ENCODE peak calls at places on chromosomes 5 and 9, in five cellular contexts. R, B, E, U and J are unnamed samples.

GRCh38 chr5:79619849-79620248 is 7.6 kb downstream of the TENT2 start:
- DNase-seq in R (no peak), B (no peak), E (no peak), U (no peak), J (no peak)

GRCh38 chr9:127835930-127836586 is 18.4 kb downstream of the ENG start:
- DNase-seq in R (no peak), B (no peak), E (peak; percentile 71), U (no peak), J (no peak)

GRCh38 chr9:123953601-123954011 is 23.7 kb upstream of the DENND1A start:
- DNase-seq in R (no peak), B (no peak), E (no peak), U (no peak), J (no peak)

GRCh38 chr5:76737131-76737556 is 21.2 kb downstream of the F2R start:
- DNase-seq in R (no peak), B (no peak), E (no peak), U (no peak), J (no peak)

GRCh38 chr5:158174918-158175663 is 316.1 kb upstream of the CLINT1 start:
- DNase-seq in R (peak; percentile 23), B (peak; percentile 23), E (peak; percentile 88), U (peak; percentile 83), J (peak; percentile 65)

GRCh38 chr9:7636297-7636696 is 163.3 kb downstream of the DMAC1 start:
- DNase-seq in R (no peak), B (no peak), E (no peak), U (no peak), J (no peak)

GRCh38 chr5:59126665-59127354 is 543.9 kb downstream of the RAB3C start:
- DNase-seq in R (no peak), B (no peak), E (no peak), U (no peak), J (no peak)

GRCh38 chr5:133831506-133832224 is 136.8 kb downstream of the C5orf15 start:
- DNase-seq in R (no peak), B (peak; percentile 41), E (no peak), U (no peak), J (no peak)

GRCh38 chr5:68499952-68500351 is 284.4 kb downstream of the PIK3R1 start:
- DNase-seq in R (no peak), B (no peak), E (no peak), U (no peak), J (no peak)

GRCh38 chr5:103674321-103674720 is 111.7 kb upstream of the NUDT12 start:
- DNase-seq in R (no peak), B (no peak), E (no peak), U (no peak), J (no peak)

GRCh38 chr9:131873361-131873760 is 133.5 kb upstream of the RAPGEF1 start:
- DNase-seq in R (no peak), B (no peak), E (no peak), U (no peak), J (no peak)

GRCh38 chr5:116438979-116439554 is 135.6 kb downstream of the SEMA6A start:
- DNase-seq in R (no peak), B (no peak), E (no peak), U (no peak), J (no peak)

GRCh38 chr9:34989946-34990635 is 546 bp downstream of the DNAJB5 start:
- DNase-seq in R (peak; percentile 61), B (no peak), E (no peak), U (peak; percentile 81), J (no peak)

GRCh38 chr9:34992376-34992951 is 2.9 kb downstream of the DNAJB5 start:
- DNase-seq in R (peak; percentile 91), B (peak; percentile 69), E (peak; percentile 36), U (no peak), J (no peak)

GRCh38 chr9:34989056-34989945 is at the start of gene DNAJB5:
- DNase-seq in R (peak; percentile 98), B (peak; percentile 99), E (peak; percentile 97), U (peak; percentile 99), J (peak; percentile 98)

GRCh38 chr9:34991833-34992375 is 2.4 kb downstream of the DNAJB5 start:
- DNase-seq in R (no peak), B (no peak), E (no peak), U (no peak), J (no peak)

DNA sequence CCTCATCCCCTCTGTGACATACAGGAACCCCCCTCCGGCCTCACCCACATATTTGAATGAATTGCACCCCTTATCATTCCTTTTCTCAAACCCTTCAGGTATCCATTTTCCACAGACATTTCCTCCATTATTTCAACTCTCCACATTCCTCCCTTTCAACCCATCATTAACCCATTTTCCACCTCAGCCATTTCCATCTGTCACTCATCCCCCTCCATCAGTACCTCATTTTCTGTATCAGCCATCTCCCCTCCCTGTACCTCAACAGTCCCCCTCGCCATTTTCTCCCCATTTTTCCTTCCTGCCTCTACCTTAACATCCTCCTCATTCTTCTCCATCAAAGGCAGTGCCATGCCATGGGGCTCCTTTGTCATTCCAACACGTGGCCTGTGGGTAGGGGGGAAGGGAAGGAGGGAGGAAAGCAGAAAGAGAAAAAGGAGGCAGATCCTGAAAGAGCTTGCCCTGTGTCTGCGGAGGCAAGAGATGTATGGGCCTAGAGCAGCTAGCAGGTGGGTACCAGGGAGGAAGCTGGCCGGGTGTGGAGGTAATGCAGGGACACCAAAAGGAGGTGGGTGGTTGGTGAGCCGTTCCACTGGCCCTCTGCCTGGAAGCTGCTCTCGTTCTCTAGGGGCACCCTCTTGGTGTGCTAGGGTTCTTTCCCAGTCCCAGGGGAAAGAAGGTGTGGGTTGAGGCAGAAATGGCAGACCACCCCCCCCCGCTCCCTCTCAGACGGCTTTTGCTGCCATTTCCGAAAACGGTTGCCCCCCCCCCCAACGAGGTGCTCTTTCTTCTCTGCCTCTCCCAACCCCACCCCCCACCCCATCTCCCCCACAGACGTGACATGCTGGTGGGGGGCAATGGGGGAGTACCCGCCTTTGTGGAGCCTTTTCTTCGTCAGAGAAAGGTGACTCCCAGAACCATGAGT is 1.6 kb downstream of the DNAJB5 start:
- DNase-seq in R (no peak), B (no peak), E (no peak), U (no peak), J (no peak)
- H3K4me3 ChIP-seq in R (peak overlapping the region; percentile 79), B (no peak overlapping the region), E (no peak overlapping the region), U (no peak overlapping the region), J (no peak overlapping the region)

GRCh38 chr9:78238061-78239038 is 2.5 kb downstream of the CEP78 start:
- DNase-seq in R (no peak), B (no peak), E (no peak), U (no peak), J (no peak)
- H3K4me1 ChIP-seq in R (peaks cover 2% of the 10 kb centered on the region), B (peaks cover 5% of the 10 kb centered on the region), E (peaks cover 5% of the 10 kb centered on the region), U (peaks cover 11% of the 10 kb centered on the region), J (peaks cover 4% of the 10 kb centered on the region)

GRCh38 chr5:143397302-143398052 is 6.0 kb downstream of the NR3C1 start:
- DNase-seq in R (no peak), B (peak; percentile 23), E (no peak), U (no peak), J (no peak)
- H3K4me3 ChIP-seq in R (peak overlapping the region; percentile 93), B (peak overlapping the region; percentile 78), E (peak overlapping the region; percentile 2), U (no peak overlapping the region), J (no peak overlapping the region)

DNA sequence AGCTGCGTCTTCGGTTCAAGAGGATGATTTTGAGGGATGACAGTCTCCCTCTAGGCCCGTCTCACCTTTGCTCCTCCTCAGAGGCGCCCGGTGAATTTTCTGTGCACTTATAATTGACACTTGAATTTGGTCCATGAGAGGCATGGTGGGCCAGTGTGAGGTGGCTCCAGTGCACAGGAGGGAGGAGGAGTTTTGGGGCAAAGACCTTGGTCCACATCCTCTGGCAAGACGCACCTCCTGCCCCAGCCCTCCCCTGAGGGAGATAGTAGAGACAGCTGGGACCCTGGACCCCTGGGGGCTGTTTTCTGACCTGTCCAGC is 28.1 kb downstream of the FGD3 start:
- DNase-seq in R (no peak), B (no peak), E (no peak), U (no peak), J (no peak)
- H3K4me1 ChIP-seq in R (no peaks in the 10 kb centered on the region), B (peaks cover 4% of the 10 kb centered on the region), E (no peaks in the 10 kb centered on the region), U (peaks cover 11% of the 10 kb centered on the region), J (no peaks in the 10 kb centered on the region)

GRCh38 chr5:34655354-34655991 is 655 bp upstream of the RAI14 start:
- DNase-seq in R (no peak), B (peak; percentile 77), E (peak; percentile 46), U (peak; percentile 42), J (peak; percentile 40)
- H3K4me3 ChIP-seq in R (peak overlapping the region; percentile 80), B (peak overlapping the region; percentile 83), E (peak overlapping the region; percentile 81), U (peak overlapping the region; percentile 95), J (peak overlapping the region; percentile 70)

GRCh38 chr5:150780816-150781221 is 2.3 kb downstream of the SMIM3 start:
- DNase-seq in R (no peak), B (peak; percentile 82), E (no peak), U (no peak), J (no peak)

GRCh38 chr5:150778517-150779396 is at the start of gene SMIM3:
- DNase-seq in R (peak; percentile 38), B (peak; percentile 72), E (peak; percentile 85), U (peak; percentile 71), J (peak; percentile 80)

GRCh38 chr5:150781706-150782614 is 3.4 kb downstream of the SMIM3 start:
- DNase-seq in R (peak; percentile 80), B (peak; percentile 88), E (no peak), U (no peak), J (no peak)

GRCh38 chr5:150779397-150780179 is 1.0 kb downstream of the SMIM3 start:
- DNase-seq in R (no peak), B (peak; percentile 34), E (no peak), U (no peak), J (no peak)

GRCh38 chr5:150780180-150780692 is 1.7 kb downstream of the SMIM3 start:
- DNase-seq in R (peak; percentile 24), B (peak; percentile 56), E (no peak), U (no peak), J (no peak)
- H3K4me1 ChIP-seq in R (peaks cover 51% of the 10 kb centered on the region), B (peaks cover 59% of the 10 kb centered on the region), E (peaks cover 28% of the 10 kb centered on the region), U (peaks cover 8% of the 10 kb centered on the region), J (peaks cover 22% of the 10 kb centered on the region)